ENCODE peak calls at places on chromosomes 2 and 18, in six cellular contexts. V, A, U, F, C and J are unnamed samples.

GRCh38 chr18:48940854-48941531 is 9.8 kb downstream of the SMAD7 start:
- DNase-seq in V (no peak), A (peak), C (no peak), U (peak), F (no peak), J (no peak)

GRCh38 chr2:217866457-217866856 is 136.3 kb downstream of the TNS1 start:
- DNase-seq in U (peak), F (no peak), V (no peak), C (no peak), A (no peak), J (no peak)

GRCh38 chr2:163132850-163133249 is 294.3 kb upstream of the KCNH7 start:
- DNase-seq in C (peak), F (peak), U (peak), V (no peak), A (no peak), J (peak)

GRCh38 chr2:241112592-241112991 is 10.5 kb upstream of the MTERF4 start:
- DNase-seq in U (no peak), V (no peak), A (peak), C (no peak), F (no peak), J (no peak)

GRCh38 chr2:86764661-86765307 is 25.9 kb downstream of the CD8A start:
- DNase-seq in C (peak), A (no peak), F (peak), V (peak), U (peak), J (peak)

GRCh38 chr2:14634223-14634884 is 1.8 kb downstream of the LRATD1 start:
- DNase-seq in U (peak), A (no peak), V (peak), F (peak), C (no peak), J (no peak)

GRCh38 chr2:82256288-82256687 is 1951.7 kb upstream of the LRRTM1 start:
- DNase-seq in U (no peak), F (no peak), V (no peak), C (no peak), A (no peak), J (no peak)

GRCh38 chr2:102142829-102143449 is 393 bp downstream of the IL1R1 start:
- DNase-seq in C (no peak), F (peak), V (no peak), U (no peak), A (no peak), J (peak)

GRCh38 chr2:2623939-2624338 is 292.9 kb upstream of the MYT1L start:
- DNase-seq in C (no peak), U (no peak), V (no peak), F (no peak), A (no peak), J (no peak)

DNA sequence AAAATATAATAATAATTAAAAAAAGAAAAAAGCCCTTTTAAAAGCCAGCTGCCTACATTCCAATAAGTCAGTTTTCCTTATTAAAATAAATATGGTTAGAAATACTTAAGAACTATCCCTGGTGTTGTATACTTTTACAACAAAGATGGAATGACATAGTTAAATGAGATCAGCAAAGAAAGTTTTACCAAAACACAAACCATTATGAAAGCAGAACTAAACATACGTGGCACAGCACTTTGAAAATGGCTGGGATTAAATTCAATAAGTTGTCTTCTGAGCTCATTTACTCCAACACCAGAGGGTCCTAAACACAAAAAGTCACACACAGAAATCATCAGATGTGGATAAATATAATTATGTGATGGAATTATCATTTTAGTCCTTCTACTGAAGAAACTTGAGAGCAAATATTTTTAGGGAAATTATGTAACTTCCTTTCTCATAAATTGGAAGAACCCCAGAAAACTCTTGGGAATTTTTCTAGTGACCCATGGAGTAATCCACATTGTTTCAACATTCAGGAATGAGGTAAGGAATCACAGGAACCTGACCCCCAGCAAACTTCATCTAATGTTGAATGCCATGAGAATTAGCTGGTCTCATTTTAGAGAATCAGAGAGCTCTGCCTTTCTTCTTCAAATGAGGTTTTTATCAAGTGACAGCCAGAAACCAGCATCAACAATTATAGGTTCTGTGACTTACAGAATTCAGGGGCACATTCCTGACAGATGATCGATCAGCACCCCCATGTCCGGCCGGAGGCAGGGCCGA is 11.5 kb upstream of the TMEM237 start:
- DNase-seq in V (no peak), A (no peak), F (no peak), U (no peak), C (no peak), J (no peak)
- TF ChIP-seq JUND in V (no peak), A (no peak), F (no peak), U (peak), C (no peak), J (no peak)

GRCh38 chr18:24068945-24069693 is 54.6 kb downstream of the TTC39C start:
- DNase-seq in F (no peak), U (no peak), C (no peak), A (no peak), V (no peak), J (no peak)

GRCh38 chr18:24071779-24072178 is 57.2 kb downstream of the TTC39C start:
- DNase-seq in V (no peak), A (no peak), C (no peak), F (peak), U (no peak), J (no peak)

GRCh38 chr18:24072743-24073142 is 58.2 kb downstream of the TTC39C start:
- DNase-seq in C (no peak), U (no peak), F (no peak), V (no peak), A (no peak), J (no peak)

GRCh38 chr18:24073791-24074190 is 59.2 kb downstream of the TTC39C start:
- DNase-seq in U (no peak), V (no peak), F (no peak), C (no peak), A (no peak), J (no peak)

GRCh38 chr18:24071029-24071428 is 56.5 kb downstream of the TTC39C start:
- DNase-seq in A (no peak), F (peak), U (no peak), C (no peak), V (no peak), J (no peak)
- TF ChIP-seq JUND in A (no peak), F (no peak), U (no peak), C (no peak), V (no peak), J (no peak)

DNA sequence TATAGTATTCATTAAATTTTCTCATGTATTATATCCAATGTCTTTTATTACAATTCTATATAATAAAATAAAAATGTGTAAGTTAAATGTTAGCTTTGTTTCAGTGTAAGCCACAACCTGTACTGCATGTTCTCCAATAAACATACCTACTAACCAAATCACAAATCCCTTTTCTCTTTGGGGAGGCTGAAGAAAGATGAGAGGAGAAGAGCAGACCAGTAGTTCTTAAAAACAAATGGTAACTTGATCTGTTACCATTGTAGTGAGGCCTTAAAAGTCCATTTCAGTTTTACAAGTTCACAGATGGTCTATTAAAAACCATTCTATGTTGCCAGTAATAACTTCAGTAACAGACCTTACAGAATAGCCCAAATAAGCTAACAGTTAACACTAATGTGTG is 100.5 kb downstream of the SOS1 start:
- DNase-seq in U (no peak), V (no peak), F (no peak), A (no peak), C (no peak), J (no peak)
- TF ChIP-seq JUND in U (no peak), V (no peak), F (no peak), A (no peak), C (no peak), J (no peak)

DNA sequence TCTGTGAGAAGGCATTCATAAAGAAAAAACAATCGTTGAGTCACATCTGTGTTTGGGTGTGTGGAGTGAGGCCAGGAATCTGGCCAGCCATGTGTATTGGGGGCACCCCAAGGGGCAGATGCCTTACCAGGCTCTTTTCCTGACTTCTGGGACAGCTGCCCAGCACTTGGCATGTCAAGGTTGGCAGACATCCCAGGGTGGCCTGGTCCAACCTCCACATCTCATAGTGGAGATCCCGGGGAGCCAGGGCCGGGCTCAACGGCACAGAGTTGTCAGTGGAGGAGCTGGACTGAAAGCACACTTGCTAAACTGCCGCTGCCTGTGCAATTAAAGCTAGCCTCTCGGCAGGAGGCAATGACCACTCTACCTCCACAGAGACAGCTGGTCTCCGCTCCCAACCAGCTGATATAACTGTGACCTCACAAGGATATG is 75.3 kb upstream of the MGAT4A start:
- DNase-seq in V (no peak), C (no peak), A (no peak), F (no peak), U (peak), J (no peak)
- TF ChIP-seq JUND in V (no peak), C (no peak), A (no peak), F (no peak), U (no peak), J (no peak)

DNA sequence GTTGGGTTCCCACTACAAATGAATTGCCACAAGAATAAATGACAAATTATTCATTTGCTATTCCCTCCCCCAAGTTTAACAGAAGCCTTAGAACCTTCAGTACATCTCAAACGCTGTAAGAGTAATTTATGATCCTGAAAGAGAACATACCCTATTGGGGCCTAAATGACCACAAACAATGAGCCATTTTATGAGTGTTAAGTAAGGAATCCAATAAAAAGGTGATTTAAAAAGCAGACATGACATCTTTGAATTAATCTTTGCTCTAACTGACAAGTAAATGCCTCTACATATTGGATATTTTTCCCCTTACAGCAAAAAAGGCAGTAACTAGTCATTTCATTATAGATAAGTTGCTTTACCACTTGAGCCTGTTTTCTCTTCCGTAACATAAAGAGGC is 136.9 kb downstream of the NRXN1 start:
- DNase-seq in U (no peak), V (no peak), A (no peak), C (no peak), F (no peak), J (no peak)
- TF ChIP-seq JUND in U (no peak), V (no peak), A (no peak), C (no peak), F (no peak), J (no peak)

GRCh38 chr2:9748586-9748985 is 94.7 kb upstream of the TAF1B start:
- DNase-seq in U (no peak), V (no peak), A (no peak), C (no peak), F (no peak), J (no peak)
- TF ChIP-seq JUND in U (no peak), V (no peak), A (no peak), C (no peak), F (no peak), J (no peak)

DNA sequence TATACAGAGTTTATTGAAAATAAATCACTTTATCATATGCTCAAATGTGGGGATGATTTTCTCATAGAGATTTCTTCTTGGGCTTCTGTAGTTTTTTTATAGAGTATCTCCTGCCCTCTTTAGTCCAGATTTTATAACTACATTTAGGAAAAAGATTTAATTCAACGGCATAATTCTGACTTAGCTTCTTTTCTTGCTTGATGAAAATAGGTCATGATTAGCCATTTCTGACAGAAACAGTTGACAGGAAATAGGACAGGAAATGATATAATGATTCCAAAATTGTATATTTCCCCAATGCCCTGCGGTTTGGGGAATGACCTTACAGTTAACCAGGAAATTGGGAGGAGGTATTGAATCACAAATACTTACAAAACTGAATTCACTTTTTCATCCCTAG is 1531.9 kb upstream of the ACVR2A start:
- DNase-seq in C (no peak), F (no peak), U (no peak), A (no peak), V (no peak), J (no peak)
- TF ChIP-seq JUND in C (no peak), F (no peak), U (no peak), A (no peak), V (no peak), J (no peak)